ENCODE peak calls at places on chromosomes 6 and 20, in six cellular contexts. B is CD8-positive, alpha-beta T cell; F is mucosa of descending colon; Q is neural progenitor cell; W is SK-N-SH; L is heart left ventricle. H is an unnamed sample. For H3K9me3, the result is how much of the 10 kb centered on the place peaks cover.

GRCh38 chr6:110813338-110813737 is 1.9 kb downstream of the CDK19 start:
- DNase-seq in B (no peak), F (no peak), Q (no peak), W (no peak), L (no peak), H (no peak)

GRCh38 chr20:20184149-20184548 is 131.8 kb downstream of the CFAP61 start:
- DNase-seq in B (no peak), F (peak), Q (no peak), W (no peak), L (no peak), H (no peak)

GRCh38 chr6:7471171-7471570 is 70.3 kb upstream of the DSP start:
- DNase-seq in B (no peak), F (no peak), Q (no peak), W (no peak), L (no peak), H (no peak)

GRCh38 chr6:36622901-36623546 is 28.9 kb downstream of the SRSF3 start:
- DNase-seq in B (no peak), F (no peak), Q (no peak), W (no peak), L (no peak), H (no peak)

GRCh38 chr6:68054776-68055175 is 580.3 kb upstream of the ADGRB3 start:
- DNase-seq in B (no peak), F (no peak), Q (no peak), W (no peak), L (no peak), H (no peak)

GRCh38 chr20:34022154-34022842 is 28.6 kb downstream of the RALY start:
- DNase-seq in B (no peak), F (no peak), Q (peak), W (peak), L (no peak), H (no peak)

GRCh38 chr6:24991748-24992467 is 56.1 kb upstream of the RIPOR2 start:
- DNase-seq in B (peak), F (peak), Q (peak), W (peak), L (peak), H (peak)

GRCh38 chr6:27168108-27168507 is 79.4 kb upstream of the PRSS16 start:
- DNase-seq in B (no peak), F (no peak), Q (no peak), W (no peak), L (no peak), H (no peak)

GRCh38 chr6:82331031-82331773 is 32.4 kb upstream of the TPBG start:
- DNase-seq in B (no peak), F (no peak), Q (peak), W (no peak), L (no peak), H (no peak)

GRCh38 chr20:61494763-61495595 is 242.9 kb downstream of the CDH4 start:
- DNase-seq in B (no peak), F (no peak), Q (no peak), W (no peak), L (no peak), H (no peak)

GRCh38 chr6:20302702-20303251 is 90.5 kb upstream of the MBOAT1 start:
- DNase-seq in B (no peak), F (no peak), Q (no peak), W (no peak), L (no peak), H (no peak)

GRCh38 chr6:21263531-21264287 is 329.8 kb upstream of the SOX4 start:
- DNase-seq in B (no peak), F (no peak), Q (no peak), W (no peak), L (no peak), H (no peak)

GRCh38 chr6:47897233-47897632 is 115.4 kb downstream of the OPN5 start:
- DNase-seq in B (no peak), F (no peak), Q (no peak), W (no peak), L (no peak), H (no peak)

GRCh38 chr6:34928695-34929094 is 39.6 kb downstream of the ANKS1A start:
- DNase-seq in B (no peak), F (no peak), Q (no peak), W (no peak), L (no peak), H (no peak)

GRCh38 chr6:69631552-69632346 is 165.1 kb downstream of the LMBRD1 start:
- DNase-seq in B (no peak), F (no peak), Q (peak), W (no peak), L (no peak), H (no peak)

GRCh38 chr20:58439974-58440767 is 51.1 kb downstream of the VAPB start:
- DNase-seq in B (no peak), F (no peak), Q (no peak), W (no peak), L (no peak), H (no peak)

GRCh38 chr6:19205076-19205475 is 632.1 kb upstream of the ID4 start:
- DNase-seq in B (no peak), F (no peak), Q (no peak), W (no peak), L (no peak), H (no peak)

GRCh38 chr6:20575691-20576451 is 41.6 kb downstream of the CDKAL1 start:
- DNase-seq in B (no peak), F (no peak), Q (no peak), W (no peak), L (no peak), H (no peak)

GRCh38 chr6:164008902-164009301 is 594.4 kb downstream of the QKI start:
- DNase-seq in B (no peak), F (no peak), Q (no peak), W (no peak), L (no peak), H (no peak)

GRCh38 chr20:61771805-61772350 is 293.8 kb downstream of the TAF4 start:
- DNase-seq in B (no peak), F (no peak), Q (no peak), W (no peak), L (no peak), H (no peak)

GRCh38 chr20:5397418-5397817 is 80.7 kb upstream of the PROKR2 start:
- DNase-seq in B (no peak), F (no peak), Q (no peak), W (no peak), L (no peak), H (no peak)

GRCh38 chr20:24445510-24446170 is 23.8 kb upstream of the SYNDIG1 start:
- DNase-seq in B (no peak), F (no peak), Q (peak), W (no peak), L (no peak), H (no peak)

GRCh38 chr6:157339432-157339831 is 16.1 kb upstream of the TMEM242 start:
- DNase-seq in B (no peak), F (no peak), Q (no peak), W (no peak), L (no peak), H (no peak)

GRCh38 chr20:37758332-37758731 is 64.5 kb downstream of the CTNNBL1 start:
- DNase-seq in B (no peak), F (no peak), Q (peak), W (no peak), L (no peak), H (no peak)

GRCh38 chr6:149250982-149251381 is 66.5 kb upstream of the TAB2 start:
- DNase-seq in B (no peak), F (no peak), Q (no peak), W (no peak), L (no peak), H (no peak)

GRCh38 chr6:149249370-149250357 is 67.8 kb upstream of the TAB2 start:
- DNase-seq in B (no peak), F (peak), Q (no peak), W (no peak), L (no peak), H (no peak)

GRCh38 chr6:149247385-149247763 is 70.1 kb upstream of the TAB2 start:
- DNase-seq in B (no peak), F (no peak), Q (no peak), W (no peak), L (no peak), H (no peak)

GRCh38 chr6:149246691-149247384 is 70.7 kb upstream of the TAB2 start:
- DNase-seq in B (no peak), F (no peak), Q (no peak), W (no peak), L (no peak), H (no peak)

GRCh38 chr6:149248688-149249369 is 68.7 kb upstream of the TAB2 start:
- DNase-seq in B (no peak), F (peak), Q (no peak), W (no peak), L (no peak), H (no peak)
- H3K9me3 ChIP-seq in B (under half), F (under half), Q (under half), W (under half), L (under half), H (under half)

GRCh38 chr6:53335224-53335994 is 13.3 kb downstream of the ELOVL5 start:
- DNase-seq in B (peak), F (peak), Q (no peak), W (no peak), L (no peak), H (no peak)

GRCh38 chr6:53333439-53334408 is 15.0 kb downstream of the ELOVL5 start:
- DNase-seq in B (no peak), F (no peak), Q (no peak), W (no peak), L (no peak), H (no peak)

GRCh38 chr6:53339424-53339823 is 9.3 kb downstream of the ELOVL5 start:
- DNase-seq in B (no peak), F (no peak), Q (no peak), W (no peak), L (no peak), H (no peak)

GRCh38 chr6:53338304-53338703 is 10.4 kb downstream of the ELOVL5 start:
- DNase-seq in B (no peak), F (no peak), Q (no peak), W (no peak), L (no peak), H (no peak)

GRCh38 chr6:53336070-53336469 is 12.7 kb downstream of the ELOVL5 start:
- DNase-seq in B (no peak), F (no peak), Q (no peak), W (no peak), L (no peak), H (no peak)
- TF ChIP-seq CTCF in B (no peak), F (no peak), Q (no peak), W (no peak), L (no peak), H (no peak)

GRCh38 chr6:169958510-169958909 is 207.1 kb downstream of the ERMARD start:
- DNase-seq in B (peak), F (no peak), Q (no peak), W (no peak), L (no peak), H (no peak)

GRCh38 chr6:169959129-169960002 is 207.9 kb downstream of the ERMARD start:
- DNase-seq in B (peak), F (peak), Q (no peak), W (peak), L (no peak), H (peak)

GRCh38 chr6:169960531-169960890 is 209.1 kb downstream of the ERMARD start:
- DNase-seq in B (peak), F (no peak), Q (no peak), W (peak), L (no peak), H (peak)

GRCh38 chr6:169960891-169961611 is 209.6 kb downstream of the ERMARD start:
- DNase-seq in B (peak), F (no peak), Q (peak), W (peak), L (no peak), H (peak)

GRCh38 chr6:169960003-169960344 is 208.6 kb downstream of the ERMARD start:
- DNase-seq in B (no peak), F (no peak), Q (no peak), W (peak), L (no peak), H (no peak)
- H3K4me3 ChIP-seq in B (no peak), F (no peak), Q (no peak), W (no peak), L (no peak), H (no peak)

GRCh38 chr6:17562636-17563035 is 37.5 kb upstream of the FAM8A1 start:
- DNase-seq in B (no peak), F (no peak), Q (no peak), W (no peak), L (no peak), H (no peak)
- H3K9me3 ChIP-seq in B (under half), F (under half), Q (under half), W (under half), L (under half), H (under half)

DNA sequence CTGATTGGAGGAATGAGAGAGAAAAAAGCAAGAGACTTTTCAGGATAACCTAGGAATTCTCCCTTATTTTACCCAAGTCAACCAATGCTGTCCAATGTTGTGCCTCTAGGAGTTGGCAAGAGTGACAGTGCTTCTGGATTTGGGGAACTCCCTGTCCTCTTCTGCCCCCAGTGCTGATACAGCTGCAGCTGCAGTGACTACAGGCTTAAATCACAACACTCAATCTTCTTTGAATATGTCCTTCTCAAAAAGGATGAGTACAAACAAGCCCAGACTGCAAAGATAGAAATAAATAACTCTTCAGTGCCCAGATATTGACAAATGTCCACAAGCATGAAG is 141.0 kb upstream of the COL21A1 start:
- DNase-seq in B (no peak), F (no peak), Q (no peak), W (no peak), L (no peak), H (no peak)
- TF ChIP-seq CTCF in B (no peak), F (no peak), Q (no peak), W (no peak), L (no peak), H (peak)

DNA sequence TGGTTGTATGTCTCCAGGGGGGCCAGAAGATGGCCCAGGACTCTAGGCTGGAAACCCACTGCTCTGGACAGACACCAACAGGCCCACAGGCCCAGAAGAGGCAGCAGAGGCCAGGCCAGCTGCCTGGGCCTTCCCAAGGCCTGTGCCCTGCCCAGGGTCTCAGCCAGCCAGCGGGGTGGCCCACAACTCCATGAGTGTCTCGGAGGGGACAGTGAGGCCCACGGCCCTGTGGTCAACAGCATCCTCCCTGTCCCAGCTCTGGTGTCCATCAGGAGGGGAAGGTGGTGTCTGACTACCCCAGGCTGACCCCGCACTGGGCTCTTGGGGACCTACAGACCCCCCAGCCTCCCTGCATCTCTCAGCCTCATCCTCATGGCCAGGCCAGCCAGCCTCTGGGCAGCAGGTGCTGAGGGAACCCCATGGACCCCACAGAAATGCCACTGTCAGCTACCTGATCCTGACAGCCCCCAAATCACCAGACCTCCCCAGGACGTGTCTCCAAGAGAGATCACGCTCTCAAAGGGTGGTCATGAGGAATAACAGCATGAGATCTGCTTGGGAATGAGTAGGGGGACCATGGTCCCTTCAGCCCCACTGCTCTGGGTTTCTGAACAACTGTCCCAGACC is 112.4 kb downstream of the NOL4L start:
- DNase-seq in B (no peak), F (no peak), Q (no peak), W (no peak), L (no peak), H (no peak)
- H3K4me3 ChIP-seq in B (no peak), F (no peak), Q (no peak), W (no peak), L (no peak), H (no peak)

GRCh38 chr6:102195311-102195710 is 801.8 kb downstream of the GRIK2 start:
- DNase-seq in B (no peak), F (no peak), Q (no peak), W (no peak), L (no peak), H (no peak)
- H3K9me3 ChIP-seq in B (under half), F (half or more), Q (under half), W (under half), L (under half), H (under half)

DNA sequence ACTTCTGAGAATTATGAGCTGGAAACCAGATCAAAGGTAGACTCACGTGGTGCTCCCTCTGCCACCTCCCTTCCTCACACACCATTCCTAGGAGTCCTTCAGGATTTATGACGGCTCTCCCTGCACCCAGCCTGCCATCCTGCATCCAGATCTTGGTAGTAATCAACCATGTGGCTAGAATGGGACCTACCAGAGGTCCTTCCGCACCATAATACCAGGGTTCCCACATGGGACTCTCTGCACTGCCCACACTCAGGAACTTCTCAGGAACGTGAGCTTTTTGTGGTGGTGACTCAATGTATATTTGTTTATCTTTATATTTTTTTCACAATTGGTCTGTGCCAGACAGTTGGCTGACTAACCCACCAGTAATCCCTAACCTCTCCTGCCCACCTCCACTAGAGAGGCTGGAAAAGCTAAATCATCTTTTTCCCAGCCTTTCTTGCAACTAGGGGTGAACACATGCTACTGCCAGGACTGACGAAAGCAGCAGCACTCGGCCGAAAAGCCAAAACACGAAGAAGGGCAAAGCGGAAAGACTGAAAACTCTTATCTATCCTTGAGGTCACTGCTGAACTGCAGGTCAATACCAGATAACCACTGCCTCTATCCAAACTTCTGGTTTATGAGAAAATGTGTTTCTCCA is 113.0 kb downstream of the TRERF1 start:
- DNase-seq in B (no peak), F (no peak), Q (no peak), W (no peak), L (no peak), H (no peak)
- TF ChIP-seq CTCF in B (no peak), F (no peak), Q (no peak), W (peak), L (no peak), H (no peak)

GRCh38 chr20:56631318-56631989 is 2.3 kb downstream of the TFAP2C start:
- DNase-seq in B (no peak), F (no peak), Q (peak), W (peak), L (no peak), H (no peak)
- H3K4me3 ChIP-seq in B (no peak), F (no peak), Q (peak), W (no peak), L (no peak), H (no peak)

DNA sequence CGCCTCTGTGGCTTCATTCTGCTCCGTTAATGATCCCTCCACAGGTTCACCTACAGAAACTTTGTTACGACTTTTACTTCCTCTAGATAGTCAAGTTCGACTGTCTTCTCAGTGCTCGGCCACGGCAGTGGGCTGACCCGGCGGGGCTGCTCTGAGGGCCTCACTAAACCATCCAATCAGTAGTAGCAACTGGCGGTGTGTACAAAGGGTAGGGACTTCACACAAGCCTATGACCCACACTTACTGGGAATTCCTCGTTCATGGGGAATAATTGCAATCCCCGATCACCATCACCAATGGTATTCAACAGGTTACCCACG is 1959.2 kb upstream of the DEFB115 start:
- DNase-seq in B (no peak), F (no peak), Q (no peak), W (no peak), L (no peak), H (no peak)
- H3K9me3 ChIP-seq in B (under half), F (half or more), Q (under half), W (under half), L (under half), H (half or more)

H was measured in heart right ventricle.